ENCODE peak calls at places on chromosome 13, in five cellular contexts. One of them, this sample, is unnamed.
A peak's percentile ranks its signal among the peaks of the same experiment; 100 is the strongest.

GRCh38 chr13:113981611-113982295 is 7.9 kb upstream of the C13orf46 start:
- DNase-seq in uterus: peak; percentile 8
- DNase-seq in adrenal gland: no peak
- DNase-seq in GM12891: no peak
- DNase-seq in Peyer's patch: no peak
- DNase-seq in this sample: no peak

GRCh38 chr13:64338671-64339070 is 2891.5 kb downstream of the PCDH9 start:
- DNase-seq in GM12891: no peak
- DNase-seq in Peyer's patch: no peak
- DNase-seq in adrenal gland: no peak
- DNase-seq in uterus: no peak
- DNase-seq in this sample: no peak

GRCh38 chr13:97125051-97125809 is 96.9 kb upstream of the MBNL2 start:
- DNase-seq in GM12891: no peak
- DNase-seq in uterus: peak; percentile 55
- DNase-seq in adrenal gland: peak; percentile 71
- DNase-seq in Peyer's patch: no peak
- DNase-seq in this sample: no peak

GRCh38 chr13:104376588-104376987 is 1310.4 kb upstream of the SLC10A2 start:
- DNase-seq in GM12891: no peak
- DNase-seq in Peyer's patch: no peak
- DNase-seq in uterus: no peak
- DNase-seq in adrenal gland: no peak
- DNase-seq in this sample: no peak

GRCh38 chr13:113635048-113635420 is 23.0 kb downstream of the ATP4B start:
- DNase-seq in uterus: no peak
- DNase-seq in adrenal gland: no peak
- DNase-seq in Peyer's patch: no peak
- DNase-seq in GM12891: no peak
- DNase-seq in this sample: no peak

GRCh38 chr13:112143753-112144615 is 77.0 kb downstream of the SOX1 start:
- DNase-seq in uterus: no peak
- DNase-seq in adrenal gland: no peak
- DNase-seq in GM12891: no peak
- DNase-seq in Peyer's patch: no peak
- DNase-seq in this sample: peak; percentile 20

GRCh38 chr13:99312493-99312883 is 5.3 kb upstream of the GPR183 start:
- DNase-seq in Peyer's patch: peak; percentile 29
- DNase-seq in adrenal gland: peak; percentile 92
- DNase-seq in GM12891: no peak
- DNase-seq in uterus: peak; percentile 63
- DNase-seq in this sample: no peak

GRCh38 chr13:31172001-31172400 is 10.3 kb upstream of the HSPH1 start:
- DNase-seq in GM12891: no peak
- DNase-seq in Peyer's patch: no peak
- DNase-seq in uterus: no peak
- DNase-seq in adrenal gland: no peak
- DNase-seq in this sample: no peak

GRCh38 chr13:75938811-75939525 is 302.8 kb downstream of the LMO7 start:
- DNase-seq in uterus: no peak
- DNase-seq in Peyer's patch: no peak
- DNase-seq in adrenal gland: no peak
- DNase-seq in GM12891: no peak
- DNase-seq in this sample: no peak

GRCh38 chr13:111126509-111126908 is 11.4 kb downstream of the ARHGEF7 start:
- DNase-seq in adrenal gland: no peak
- DNase-seq in GM12891: no peak
- DNase-seq in Peyer's patch: no peak
- DNase-seq in uterus: no peak
- DNase-seq in this sample: no peak

GRCh38 chr13:74206061-74206561 is 71.9 kb upstream of the KLF12 start:
- DNase-seq in GM12891: no peak
- DNase-seq in adrenal gland: no peak
- DNase-seq in uterus: no peak
- DNase-seq in Peyer's patch: no peak
- DNase-seq in this sample: no peak

GRCh38 chr13:38969187-38969586 is 21.4 kb downstream of the STOML3 start:
- DNase-seq in adrenal gland: no peak
- DNase-seq in GM12891: no peak
- DNase-seq in uterus: no peak
- DNase-seq in Peyer's patch: no peak
- DNase-seq in this sample: no peak

GRCh38 chr13:66689037-66689619 is 541.0 kb downstream of the PCDH9 start:
- DNase-seq in uterus: no peak
- DNase-seq in Peyer's patch: no peak
- DNase-seq in GM12891: no peak
- DNase-seq in adrenal gland: no peak
- DNase-seq in this sample: no peak

GRCh38 chr13:90594694-90595093 is 752.8 kb upstream of the MIR17HG start:
- DNase-seq in GM12891: no peak
- DNase-seq in Peyer's patch: no peak
- DNase-seq in adrenal gland: no peak
- DNase-seq in uterus: no peak
- DNase-seq in this sample: no peak

GRCh38 chr13:81275666-81276258 is 934.8 kb upstream of the SPRY2 start:
- DNase-seq in GM12891: no peak
- DNase-seq in uterus: no peak
- DNase-seq in adrenal gland: no peak
- DNase-seq in Peyer's patch: no peak
- DNase-seq in this sample: no peak

GRCh38 chr13:52455677-52456041 is 381 bp downstream of the CKAP2 start:
- DNase-seq in adrenal gland: peak; percentile 77
- DNase-seq in GM12891: peak; percentile 57
- DNase-seq in Peyer's patch: peak; percentile 85
- DNase-seq in uterus: peak; percentile 50
- DNase-seq in this sample: peak; percentile 65

GRCh38 chr13:42078113-42078769 is 29.8 kb downstream of the DGKH start:
- DNase-seq in Peyer's patch: no peak
- DNase-seq in adrenal gland: no peak
- DNase-seq in GM12891: no peak
- DNase-seq in uterus: no peak
- DNase-seq in this sample: no peak

GRCh38 chr13:38785047-38785446 is 98.2 kb downstream of the FREM2 start:
- DNase-seq in GM12891: no peak
- DNase-seq in Peyer's patch: no peak
- DNase-seq in uterus: no peak
- DNase-seq in adrenal gland: no peak
- DNase-seq in this sample: no peak

GRCh38 chr13:27354379-27354778 is 70.0 kb upstream of the GTF3A start:
- DNase-seq in adrenal gland: no peak
- DNase-seq in GM12891: no peak
- DNase-seq in Peyer's patch: no peak
- DNase-seq in uterus: no peak
- DNase-seq in this sample: no peak

GRCh38 chr13:67095621-67096020 is 134.5 kb downstream of the PCDH9 start:
- DNase-seq in adrenal gland: no peak
- DNase-seq in GM12891: no peak
- DNase-seq in Peyer's patch: no peak
- DNase-seq in uterus: no peak
- DNase-seq in this sample: no peak

GRCh38 chr13:113216165-113217056 is 7.0 kb downstream of the CUL4A start:
- DNase-seq in Peyer's patch: no peak
- DNase-seq in uterus: no peak
- DNase-seq in adrenal gland: peak; percentile 87
- DNase-seq in GM12891: no peak
- DNase-seq in this sample: peak; percentile 60

GRCh38 chr13:87244256-87244870 is 426.8 kb upstream of the SLITRK5 start:
- DNase-seq in Peyer's patch: no peak
- DNase-seq in uterus: no peak
- DNase-seq in adrenal gland: no peak
- DNase-seq in GM12891: no peak
- DNase-seq in this sample: no peak

GRCh38 chr13:38662362-38662761 is 24.5 kb upstream of the FREM2 start:
- DNase-seq in uterus: no peak
- DNase-seq in Peyer's patch: no peak
- DNase-seq in GM12891: no peak
- DNase-seq in adrenal gland: no peak
- DNase-seq in this sample: no peak

GRCh38 chr13:97125810-97126738 is 96.1 kb upstream of the MBNL2 start:
- DNase-seq in Peyer's patch: no peak
- DNase-seq in GM12891: no peak
- DNase-seq in adrenal gland: no peak
- DNase-seq in uterus: peak; percentile 76
- DNase-seq in this sample: no peak

GRCh38 chr13:37047846-37048245 is 11.6 kb downstream of the SUPT20H start:
- DNase-seq in uterus: no peak
- DNase-seq in GM12891: no peak
- DNase-seq in adrenal gland: no peak
- DNase-seq in Peyer's patch: no peak
- DNase-seq in this sample: no peak

GRCh38 chr13:21668665-21669599 is 1.9 kb upstream of the FGF9 start:
- DNase-seq in Peyer's patch: no peak
- DNase-seq in uterus: peak; percentile 35
- DNase-seq in GM12891: no peak
- DNase-seq in adrenal gland: peak; percentile 71
- DNase-seq in this sample: no peak

GRCh38 chr13:50712882-50713281 is 130.6 kb downstream of the DLEU7 start:
- DNase-seq in adrenal gland: no peak
- DNase-seq in uterus: no peak
- DNase-seq in GM12891: no peak
- DNase-seq in Peyer's patch: no peak
- DNase-seq in this sample: no peak

GRCh38 chr13:99629641-99630040 is 128.4 kb downstream of the TM9SF2 start:
- DNase-seq in GM12891: no peak
- DNase-seq in uterus: no peak
- DNase-seq in Peyer's patch: no peak
- DNase-seq in adrenal gland: no peak
- DNase-seq in this sample: no peak

GRCh38 chr13:50129923-50130685 is 114.9 kb downstream of the KCNRG start:
- DNase-seq in adrenal gland: peak; percentile 64
- DNase-seq in uterus: peak; percentile 59
- DNase-seq in Peyer's patch: peak; percentile 26
- DNase-seq in GM12891: no peak
- DNase-seq in this sample: no peak

GRCh38 chr13:33723365-33723764 is 94.6 kb upstream of the RFC3 start:
- DNase-seq in adrenal gland: no peak
- DNase-seq in Peyer's patch: no peak
- DNase-seq in GM12891: no peak
- DNase-seq in uterus: no peak
- DNase-seq in this sample: no peak

GRCh38 chr13:93982189-93982918 is 497.1 kb downstream of the DCT start:
- DNase-seq in uterus: no peak
- DNase-seq in Peyer's patch: no peak
- DNase-seq in adrenal gland: no peak
- DNase-seq in GM12891: no peak
- DNase-seq in this sample: no peak

GRCh38 chr13:93987458-93987857 is 492.0 kb downstream of the DCT start:
- DNase-seq in adrenal gland: no peak
- DNase-seq in GM12891: no peak
- DNase-seq in Peyer's patch: no peak
- DNase-seq in uterus: no peak
- DNase-seq in this sample: no peak

GRCh38 chr13:93981578-93981977 is 497.9 kb downstream of the DCT start:
- DNase-seq in uterus: no peak
- DNase-seq in GM12891: no peak
- DNase-seq in Peyer's patch: no peak
- DNase-seq in adrenal gland: no peak
- DNase-seq in this sample: no peak

GRCh38 chr13:93984876-93985275 is 494.6 kb downstream of the DCT start:
- DNase-seq in adrenal gland: no peak
- DNase-seq in GM12891: no peak
- DNase-seq in uterus: no peak
- DNase-seq in Peyer's patch: no peak
- DNase-seq in this sample: no peak

DNA sequence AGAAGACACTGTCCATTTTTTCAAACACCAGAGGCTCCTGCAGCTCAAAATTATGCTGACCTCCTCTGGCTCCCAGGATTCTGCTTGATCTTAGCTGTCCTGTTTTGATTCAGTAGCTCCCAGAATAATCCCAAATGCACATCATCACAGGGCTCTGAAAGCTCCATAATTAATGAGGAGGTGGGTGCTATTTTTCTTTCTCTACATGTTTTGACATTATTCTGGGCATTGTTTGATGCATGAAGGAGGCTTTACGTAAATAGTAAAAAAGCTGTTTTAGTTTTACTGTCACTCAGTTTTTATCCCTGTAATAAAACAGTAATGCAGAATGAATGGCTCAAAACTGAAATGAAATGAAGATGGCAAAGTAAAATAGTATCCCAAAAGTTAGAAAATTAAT is 495.4 kb downstream of the DCT start:
- DNase-seq in uterus: no peak
- DNase-seq in adrenal gland: no peak
- DNase-seq in GM12891: no peak
- DNase-seq in Peyer's patch: no peak
- DNase-seq in this sample: no peak
- TF ChIP-seq POLR2A in uterus: no peak
- TF ChIP-seq POLR2A in adrenal gland: no peak
- TF ChIP-seq POLR2A in GM12891: no peak
- TF ChIP-seq POLR2A in Peyer's patch: no peak
- TF ChIP-seq POLR2A in this sample: no peak

GRCh38 chr13:41061075-41061913 is at the start of gene WBP4:
- DNase-seq in uterus: peak; percentile 95
- DNase-seq in adrenal gland: peak; percentile 98
- DNase-seq in Peyer's patch: peak; percentile 88
- DNase-seq in GM12891: peak; percentile 75
- DNase-seq in this sample: peak; percentile 93
- TF ChIP-seq POLR2A in uterus: peak; percentile 60
- TF ChIP-seq POLR2A in adrenal gland: no peak
- TF ChIP-seq POLR2A in Peyer's patch: peak; percentile 65
- TF ChIP-seq POLR2A in GM12891: peak; percentile 82
- TF ChIP-seq POLR2A in this sample: no peak

DNA sequence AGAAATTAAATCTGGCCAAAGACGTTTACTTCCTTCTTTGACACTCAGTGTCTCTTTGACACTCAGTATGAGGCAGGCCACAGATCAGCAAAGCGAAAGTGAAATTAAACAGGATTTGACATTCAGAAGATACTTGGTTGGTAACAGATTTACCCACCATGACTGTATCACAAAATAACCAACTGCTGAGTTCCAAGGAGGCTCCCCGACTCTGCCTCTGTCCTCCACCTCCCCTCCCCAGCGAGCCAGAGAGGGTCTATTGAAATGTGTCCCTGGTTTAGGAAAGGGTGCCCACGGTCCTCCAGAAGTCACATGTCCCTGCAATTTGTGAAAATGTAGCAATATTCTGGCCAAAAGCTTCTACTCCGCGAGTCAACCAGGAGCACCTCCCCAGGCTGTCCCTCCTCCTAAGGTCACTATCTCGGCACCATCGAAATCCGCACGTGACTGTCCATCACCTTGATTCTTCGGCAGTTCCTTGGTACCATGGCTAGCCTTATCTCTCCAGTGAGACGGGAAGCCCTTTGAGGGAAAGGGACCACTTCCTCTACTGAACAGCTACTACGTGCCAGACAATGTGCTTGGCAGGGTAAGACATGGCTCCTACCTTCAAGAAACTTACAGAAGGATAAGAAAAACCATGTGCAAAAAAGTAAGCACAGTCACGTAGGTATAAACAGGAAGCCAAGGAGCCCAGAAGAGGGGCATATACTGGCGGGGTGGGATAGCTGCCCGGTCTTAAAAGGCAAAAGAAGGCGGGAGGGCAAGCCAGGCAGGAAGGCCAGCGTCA is 1.5 kb downstream of the N4BP2L1 start:
- DNase-seq in uterus: no peak
- DNase-seq in Peyer's patch: peak; percentile 40
- DNase-seq in GM12891: no peak
- DNase-seq in adrenal gland: no peak
- DNase-seq in this sample: no peak
- TF ChIP-seq POLR2A in uterus: no peak
- TF ChIP-seq POLR2A in Peyer's patch: peak; percentile 45
- TF ChIP-seq POLR2A in GM12891: peak; percentile 51
- TF ChIP-seq POLR2A in adrenal gland: no peak
- TF ChIP-seq POLR2A in this sample: no peak

GRCh38 chr13:106095919-106096318 is 439.5 kb downstream of the EFNB2 start:
- DNase-seq in Peyer's patch: no peak
- DNase-seq in uterus: no peak
- DNase-seq in adrenal gland: no peak
- DNase-seq in GM12891: no peak
- DNase-seq in this sample: no peak
- TF ChIP-seq POLR2A in Peyer's patch: peak; percentile 32
- TF ChIP-seq POLR2A in uterus: no peak
- TF ChIP-seq POLR2A in adrenal gland: no peak
- TF ChIP-seq POLR2A in GM12891: no peak
- TF ChIP-seq POLR2A in this sample: no peak